ENCODE peak calls at places on chromosomes 12 and 14, in four cellular contexts. Y is HepG2, O is GM12878, C is K562. W is an unnamed sample.

GRCh38 chr12:53493610-53494391 is 5.5 kb downstream of the MAP3K12 start:
- DNase-seq in Y (no peak), O (no peak), C (no peak), W (no peak)

GRCh38 chr12:66438601-66439000 is 136.3 kb downstream of the HELB start:
- DNase-seq in Y (no peak), O (no peak), C (no peak), W (no peak)

GRCh38 chr12:109542014-109542413 is 31.3 kb downstream of the MMAB start:
- DNase-seq in Y (no peak), O (no peak), C (no peak), W (no peak)

GRCh38 chr14:60926002-60926401 is 54.9 kb downstream of the TRMT5 start:
- DNase-seq in Y (no peak), O (peak), C (no peak), W (no peak)

GRCh38 chr12:29844667-29845066 is 60.9 kb upstream of the TMTC1 start:
- DNase-seq in Y (no peak), O (no peak), C (no peak), W (no peak)

GRCh38 chr14:99881011-99881410 is 87.8 kb downstream of the EML1 start:
- DNase-seq in Y (no peak), O (no peak), C (no peak), W (no peak)

GRCh38 chr12:110992909-110993308 is 72.5 kb upstream of the MYL2 start:
- DNase-seq in Y (no peak), O (no peak), C (no peak), W (no peak)

GRCh38 chr12:131260251-131260905 is 306.7 kb downstream of the ADGRD1 start:
- DNase-seq in Y (no peak), O (no peak), C (no peak), W (no peak)

GRCh38 chr12:128819293-128820144 is 4.2 kb downstream of the SLC15A4 start:
- DNase-seq in Y (no peak), O (no peak), C (no peak), W (no peak)

GRCh38 chr12:27555928-27556778 is 32.1 kb downstream of the PPFIBP1 start:
- DNase-seq in Y (no peak), O (no peak), C (no peak), W (no peak)

GRCh38 chr12:117255386-117255785 is 65.1 kb upstream of the FBXO21 start:
- DNase-seq in Y (no peak), O (no peak), C (no peak), W (no peak)

GRCh38 chr14:44962573-44963528 is 861 bp downstream of the TOGARAM1 start:
- DNase-seq in Y (no peak), O (no peak), C (no peak), W (peak)

GRCh38 chr12:110577717-110578521 is 5.2 kb downstream of the PPTC7 start:
- DNase-seq in Y (no peak), O (peak), C (no peak), W (no peak)

GRCh38 chr14:50038398-50039119 is 77.8 kb downstream of the VCPKMT start:
- DNase-seq in Y (peak), O (peak), C (no peak), W (no peak)

GRCh38 chr14:68089146-68089715 is 269.7 kb downstream of the RAD51B start:
- DNase-seq in Y (no peak), O (no peak), C (no peak), W (no peak)
- TF ChIP-seq NR2C2 in Y (no peak), O (no peak), C (no peak), W (no peak)

DNA sequence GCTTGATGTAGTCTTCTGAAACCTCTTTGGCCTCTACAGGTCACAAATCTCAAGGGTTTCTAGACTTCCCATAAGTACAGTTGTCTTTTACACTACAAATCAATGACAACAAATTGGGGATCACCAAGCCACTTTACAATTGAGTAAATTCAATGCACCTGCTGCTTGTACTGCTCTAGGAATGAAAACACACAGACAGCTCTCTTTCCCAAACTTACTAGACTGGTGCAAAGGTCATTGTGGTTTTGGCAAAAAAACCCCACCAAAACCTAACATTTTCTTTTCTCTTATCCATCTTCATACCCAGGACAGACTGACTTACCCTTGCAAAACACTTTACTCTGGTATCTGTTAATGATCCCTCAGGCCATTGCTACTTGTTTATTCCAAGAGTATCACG is 2.7 kb downstream of the M6PR start:
- DNase-seq in Y (no peak), O (no peak), C (no peak), W (no peak)
- TF ChIP-seq NR2C2 in Y (no peak), O (no peak), C (no peak), W (no peak)

GRCh38 chr12:51592034-51592705 is 1.1 kb downstream of the SCN8A start:
- DNase-seq in Y (no peak), O (no peak), C (no peak), W (peak)
- TF ChIP-seq NR2C2 in Y (no peak), O (no peak), C (no peak), W (no peak)

GRCh38 chr14:63130531-63130930 is 73.7 kb upstream of the RHOJ start:
- DNase-seq in Y (no peak), O (no peak), C (no peak), W (no peak)

DNA sequence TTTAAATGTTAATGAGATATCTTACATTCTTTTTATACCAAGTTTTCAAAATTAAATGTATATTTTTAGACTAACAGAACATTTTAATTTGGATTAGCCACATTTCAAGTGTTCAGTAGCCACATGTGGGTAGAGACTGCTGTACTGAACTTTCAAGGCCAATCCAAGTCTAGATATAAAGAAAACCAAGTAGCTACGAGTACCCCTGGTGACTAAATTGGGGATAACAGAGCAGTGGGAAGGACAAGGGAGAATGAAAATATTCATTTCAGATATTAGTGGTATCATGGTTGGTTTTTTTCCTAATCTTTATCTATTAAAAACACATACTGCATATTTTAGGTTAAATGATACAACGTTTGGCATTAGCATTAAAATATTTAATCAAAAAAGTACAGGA is 69.4 kb upstream of the RHOJ start:
- DNase-seq in Y (no peak), O (no peak), C (peak), W (no peak)
- TF ChIP-seq NR2C2 in Y (no peak), O (no peak), C (no peak), W (no peak)

DNA sequence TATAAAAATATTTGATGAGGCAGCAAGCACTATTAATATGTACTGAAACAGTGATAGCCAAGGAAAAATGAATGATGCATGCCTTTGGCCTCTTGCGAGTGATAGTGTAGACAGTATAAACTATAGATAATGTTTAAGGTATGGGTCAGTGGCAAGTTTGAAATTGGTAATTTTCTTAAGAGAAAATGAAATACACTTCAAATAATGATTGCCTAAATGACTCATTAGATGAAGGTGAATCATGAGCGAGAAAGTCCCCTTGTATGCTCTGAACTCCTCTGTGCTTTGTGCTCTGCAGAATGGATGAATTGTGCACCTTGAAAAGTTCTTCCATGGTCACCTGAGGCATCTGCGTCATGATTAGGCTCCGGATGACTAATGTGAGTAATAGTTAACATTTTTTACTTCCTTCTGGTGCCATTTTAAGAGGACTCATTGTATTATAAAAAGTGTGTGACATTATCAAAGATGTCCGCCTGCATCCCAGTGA is 84.9 kb upstream of the RTL1 start:
- DNase-seq in Y (peak), O (peak), C (no peak), W (no peak)
- TF ChIP-seq NR2C2 in Y (no peak), O (no peak), C (no peak), W (no peak)

GRCh38 chr14:92603309-92604257 is 90.0 kb downstream of the RIN3 start:
- DNase-seq in Y (no peak), O (no peak), C (no peak), W (no peak)
- TF ChIP-seq NR2C2 in Y (no peak), O (no peak), C (no peak), W (no peak)

GRCh38 chr12:114166360-114166759 is 200.2 kb upstream of the RBM19 start:
- DNase-seq in Y (peak), O (no peak), C (peak), W (peak)
- TF ChIP-seq NR2C2 in Y (no peak), O (no peak), C (no peak), W (no peak)

DNA sequence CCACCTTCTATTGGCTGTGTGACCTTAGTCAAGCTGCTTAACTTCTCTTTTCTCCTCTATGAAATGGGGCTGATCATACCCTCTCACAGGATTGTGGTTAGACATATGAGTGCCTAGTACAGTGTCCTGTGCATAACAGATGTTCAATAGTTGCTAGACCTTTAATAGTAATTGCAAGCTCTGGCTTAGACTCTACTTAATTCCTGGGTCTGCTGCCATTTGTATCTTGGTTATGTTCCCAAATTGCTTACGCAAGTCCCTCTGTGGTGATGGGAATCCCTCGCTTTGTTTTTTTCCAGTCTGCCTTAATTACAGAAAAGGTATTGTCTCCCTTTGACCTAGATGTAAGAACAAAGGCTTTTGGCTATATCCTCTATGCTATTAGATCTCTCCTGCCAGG is 15.1 kb downstream of the SUDS3 start:
- DNase-seq in Y (no peak), O (no peak), C (no peak), W (no peak)
- TF ChIP-seq NR2C2 in Y (no peak), O (no peak), C (no peak), W (no peak)

GRCh38 chr12:31021809-31022492 is 51.7 kb upstream of the DDX11 start:
- DNase-seq in Y (no peak), O (no peak), C (no peak), W (no peak)

GRCh38 chr12:31020385-31021166 is 53.1 kb upstream of the DDX11 start:
- DNase-seq in Y (no peak), O (no peak), C (no peak), W (no peak)

GRCh38 chr12:31019561-31020308 is 53.9 kb upstream of the DDX11 start:
- DNase-seq in Y (no peak), O (no peak), C (no peak), W (no peak)

GRCh38 chr12:31021181-31021580 is 52.5 kb upstream of the DDX11 start:
- DNase-seq in Y (no peak), O (no peak), C (no peak), W (no peak)

DNA sequence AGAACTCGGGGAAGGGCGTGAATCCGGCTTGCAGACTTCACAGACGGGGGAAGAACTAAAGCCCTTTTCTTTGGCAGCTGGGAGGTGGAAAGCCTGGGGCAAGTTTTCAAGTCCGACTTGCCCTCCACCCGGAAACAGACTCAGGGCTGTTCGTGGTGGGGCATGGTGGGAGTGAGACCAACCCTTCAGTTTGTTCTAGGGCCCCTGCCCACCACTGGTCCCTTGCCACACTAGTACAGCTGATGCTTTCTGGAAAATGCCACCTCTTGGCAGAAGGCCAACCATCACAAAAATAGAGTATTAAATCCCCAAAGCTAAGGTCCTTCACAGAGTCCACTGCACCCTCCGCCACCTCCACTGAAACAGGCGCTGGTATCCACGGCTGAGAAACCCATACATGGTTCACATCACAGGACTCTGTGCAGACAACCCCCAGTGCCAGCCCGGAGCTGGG is 50.4 kb upstream of the DDX11 start:
- DNase-seq in Y (no peak), O (no peak), C (no peak), W (no peak)
- TF ChIP-seq NR2C2 in Y (no peak), O (no peak), C (no peak), W (no peak)

W was measured in WTC11.